ENCODE peak calls at places on chromosome 3, in seven cellular contexts. G, B, Q, P, C, I and S are unnamed samples.

GRCh38 chr3:197297020-197297419 is 1.4 kb downstream of the DLG1 start:
- DNase-seq in P (no peak), Q (no peak), B (no peak), I (no peak), G (no peak), C (no peak), S (peak)

GRCh38 chr3:105984837-105985236 is 116.0 kb upstream of the CBLB start:
- DNase-seq in B (no peak), Q (no peak), P (no peak), G (no peak), I (no peak), C (no peak), S (no peak)

GRCh38 chr3:33658971-33659848 is 58.8 kb downstream of the CLASP2 start:
- DNase-seq in Q (peak), P (peak), C (peak), I (peak), G (peak), B (peak), S (no peak)

GRCh38 chr3:160245261-160245800 is 20.1 kb downstream of the C3orf80 start:
- DNase-seq in C (no peak), B (no peak), G (no peak), Q (no peak), I (no peak), P (no peak), S (no peak)

GRCh38 chr3:22450785-22451400 is 699.9 kb upstream of the ZNF385D start:
- DNase-seq in G (peak), P (no peak), B (peak), Q (no peak), C (no peak), I (no peak), S (no peak)

GRCh38 chr3:136703429-136703828 is 48.7 kb downstream of the STAG1 start:
- DNase-seq in G (no peak), Q (no peak), B (peak), I (no peak), P (no peak), C (no peak), S (no peak)

GRCh38 chr3:144775581-144775980 is 804.0 kb downstream of the DIPK2A start:
- DNase-seq in G (no peak), B (no peak), C (no peak), Q (no peak), I (no peak), P (no peak), S (no peak)

GRCh38 chr3:131326307-131326706 is 55.3 kb upstream of the NUDT16 start:
- DNase-seq in G (no peak), B (peak), C (no peak), P (no peak), I (no peak), Q (no peak), S (no peak)

GRCh38 chr3:179653777-179654117 is 907 bp downstream of the USP13 start:
- DNase-seq in I (no peak), G (no peak), P (no peak), C (no peak), B (no peak), Q (no peak), S (no peak)

GRCh38 chr3:169071003-169071402 is 592.5 kb downstream of the MECOM start:
- DNase-seq in I (no peak), G (no peak), Q (no peak), B (no peak), C (no peak), P (no peak), S (no peak)

GRCh38 chr3:115922681-115923347 is 299.5 kb downstream of the GAP43 start:
- DNase-seq in I (no peak), G (no peak), P (no peak), C (no peak), B (peak), Q (no peak), S (no peak)

GRCh38 chr3:56411147-56411546 is 57.1 kb downstream of the ERC2 start:
- DNase-seq in C (no peak), P (no peak), I (no peak), B (no peak), Q (no peak), G (no peak), S (no peak)

GRCh38 chr3:45333549-45333948 is 54.8 kb upstream of the LARS2 start:
- DNase-seq in Q (no peak), B (peak), G (no peak), C (no peak), I (no peak), P (no peak), S (no peak)

GRCh38 chr3:72728958-72729467 is 119.2 kb downstream of the SHQ1 start:
- DNase-seq in Q (no peak), G (no peak), B (no peak), I (no peak), C (no peak), P (no peak), S (no peak)

GRCh38 chr3:146803746-146804145 is 198.6 kb upstream of the PLSCR5 start:
- DNase-seq in P (no peak), C (no peak), I (no peak), G (peak), B (peak), Q (no peak), S (no peak)

GRCh38 chr3:184592411-184593200 is 31.0 kb downstream of the EPHB3 start:
- DNase-seq in I (no peak), G (no peak), P (no peak), C (no peak), Q (no peak), B (peak), S (no peak)

GRCh38 chr3:53195602-53196574 is 34.9 kb downstream of the PRKCD start:
- DNase-seq in B (peak), C (no peak), Q (peak), G (peak), I (peak), P (no peak), S (peak)

GRCh38 chr3:17238029-17238428 is 353.3 kb downstream of the PLCL2 start:
- DNase-seq in P (no peak), C (no peak), G (no peak), Q (no peak), I (no peak), B (peak), S (no peak)

GRCh38 chr3:190301591-190301990 is 20.7 kb downstream of the CLDN1 start:
- DNase-seq in C (no peak), P (no peak), G (no peak), B (no peak), Q (no peak), I (no peak), S (peak)

GRCh38 chr3:104554409-104554808 is 812.3 kb upstream of the ALCAM start:
- DNase-seq in P (no peak), Q (no peak), C (no peak), B (no peak), I (no peak), G (no peak), S (no peak)

GRCh38 chr3:133138017-133138416 is 99.8 kb downstream of the TMEM108 start:
- DNase-seq in Q (no peak), B (no peak), C (no peak), I (no peak), G (no peak), P (no peak), S (no peak)

GRCh38 chr3:46705751-46706572 is 4.8 kb downstream of the TMIE start:
- DNase-seq in B (peak), G (no peak), C (no peak), I (peak), P (peak), Q (no peak), S (no peak)

GRCh38 chr3:116524455-116524854 is 79.2 kb upstream of the LSAMP start:
- DNase-seq in Q (no peak), C (no peak), I (no peak), B (no peak), G (no peak), P (no peak), S (no peak)

GRCh38 chr3:23797490-23797889 is 8.3 kb upstream of the UBE2E1 start:
- DNase-seq in G (no peak), B (no peak), C (no peak), I (no peak), Q (no peak), P (no peak), S (no peak)

GRCh38 chr3:142022381-142022780 is 127.0 kb downstream of the TFDP2 start:
- DNase-seq in C (no peak), Q (no peak), I (no peak), P (no peak), B (peak), G (no peak), S (no peak)

GRCh38 chr3:125031544-125031943 is 24.3 kb downstream of the HEG1 start:
- DNase-seq in I (no peak), G (no peak), B (no peak), C (no peak), Q (no peak), P (no peak), S (no peak)

GRCh38 chr3:90069748-90070147 is 962.3 kb downstream of the EPHA3 start:
- DNase-seq in I (no peak), B (no peak), C (no peak), P (no peak), G (no peak), Q (no peak), S (no peak)

GRCh38 chr3:86990171-86990733 is 697 bp downstream of the VGLL3 start:
- DNase-seq in G (no peak), P (peak), B (no peak), C (no peak), I (peak), Q (no peak), S (no peak)

DNA sequence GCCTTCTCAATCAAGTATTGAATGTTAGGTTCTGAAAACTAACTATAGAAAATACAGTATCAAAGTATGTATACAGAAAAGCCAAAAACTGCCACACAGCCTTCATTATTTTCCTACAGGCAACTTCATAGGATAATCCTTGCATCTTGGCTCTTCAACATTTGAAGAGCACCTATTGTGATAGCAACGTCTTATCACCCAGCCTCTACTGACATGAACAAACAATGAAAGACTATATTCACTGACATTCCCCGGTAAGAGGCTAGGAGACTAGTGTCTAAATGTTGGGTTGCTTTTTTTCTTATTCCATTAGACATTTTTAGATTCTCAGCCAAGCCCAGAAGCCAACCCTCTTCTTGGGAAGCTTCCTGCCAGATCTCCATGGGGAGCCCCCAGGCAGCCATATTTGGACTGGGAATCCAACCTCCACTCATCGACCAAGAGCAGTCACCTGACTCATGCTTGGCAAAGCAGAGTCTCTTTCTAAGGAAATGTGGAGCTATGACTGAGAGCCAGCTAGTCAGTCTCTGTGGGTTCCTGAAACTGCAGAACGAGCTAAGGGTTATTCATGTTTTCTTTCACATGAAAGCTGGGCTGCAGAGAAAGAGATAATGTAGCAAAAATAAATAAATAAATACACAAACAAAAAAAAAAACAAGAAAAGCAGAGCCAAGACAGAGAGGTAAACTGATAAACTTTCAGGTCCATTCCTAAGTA is 227.5 kb downstream of the MAGI1 start:
- DNase-seq in G (peak), Q (no peak), I (no peak), B (peak), P (no peak), C (no peak), S (no peak)
- H3K27ac ChIP-seq in G (no peak), Q (no peak), I (no peak), B (no peak), P (no peak), C (no peak), S (no peak)

GRCh38 chr3:50275996-50276761 is 2.7 kb upstream of the LSMEM2 start:
- DNase-seq in B (no peak), G (no peak), Q (no peak), P (no peak), C (no peak), I (no peak), S (peak)
- H3K4me3 ChIP-seq in B (no peak), G (no peak), Q (no peak), P (no peak), C (no peak), I (no peak), S (no peak)

GRCh38 chr3:13483988-13484695 is 4.0 kb downstream of the HDAC11 start:
- DNase-seq in I (no peak), P (peak), Q (no peak), G (no peak), B (no peak), C (no peak), S (no peak)
- H3K27ac ChIP-seq in I (no peak), P (peak), Q (no peak), G (peak), B (peak), C (peak), S (no peak)

GRCh38 chr3:143480306-143480852 is 360.8 kb downstream of the CHST2 start:
- DNase-seq in P (no peak), G (no peak), Q (no peak), B (peak), I (no peak), C (no peak), S (no peak)

GRCh38 chr3:143483214-143483613 is 363.6 kb downstream of the CHST2 start:
- DNase-seq in P (no peak), Q (no peak), G (no peak), B (no peak), C (no peak), I (no peak), S (no peak)

GRCh38 chr3:143486611-143487010 is 361.7 kb downstream of the SLC9A9 start:
- DNase-seq in G (no peak), P (no peak), C (no peak), I (no peak), Q (no peak), B (no peak), S (no peak)

GRCh38 chr3:143482106-143483088 is 362.8 kb downstream of the CHST2 start:
- DNase-seq in P (no peak), Q (no peak), C (no peak), I (no peak), G (no peak), B (no peak), S (no peak)

GRCh38 chr3:143484851-143485512 is 363.3 kb downstream of the SLC9A9 start:
- DNase-seq in C (no peak), G (no peak), Q (no peak), I (no peak), B (no peak), P (no peak), S (no peak)
- H3K4me3 ChIP-seq in C (no peak), G (no peak), Q (no peak), I (no peak), B (no peak), P (no peak), S (no peak)

GRCh38 chr3:32406481-32407408 is 15.1 kb downstream of the CMTM7 start:
- DNase-seq in B (no peak), C (no peak), Q (no peak), I (no peak), P (no peak), G (no peak), S (no peak)
- H3K27ac ChIP-seq in B (no peak), C (peak), Q (no peak), I (no peak), P (no peak), G (no peak), S (no peak)

GRCh38 chr3:100540791-100541334 is 48.4 kb downstream of the TMEM45A start:
- DNase-seq in Q (no peak), P (no peak), C (no peak), B (no peak), G (no peak), I (no peak), S (no peak)
- H3K4me3 ChIP-seq in Q (no peak), P (no peak), C (no peak), B (no peak), G (no peak), I (no peak), S (no peak)